ENCODE peak calls at places on chromosomes 1 and 21, in eight cellular contexts. A is PC-3; G is activated T-cell treated with anti-CD3 and anti-CD28 coated beads, Interleukin-2, amount 50 U/mL, for 1 hour; B is lower leg skin; L is ecto neural progenitor cell; Z is cardiac muscle cell; O is fibroblast of the conjunctiva; E is KBM-7. R is an unnamed sample.

GRCh38 chr1:113804421-113805255 is 7.6 kb downstream of the RSBN1 start:
- DNase-seq in A (peak), G (no peak), B (no peak), L (no peak), Z (no peak), O (no peak), E (no peak), R (peak)

GRCh38 chr1:168317309-168317708 is 36.6 kb downstream of the TBX19 start:
- DNase-seq in A (peak), G (no peak), B (no peak), L (no peak), Z (no peak), O (no peak), E (no peak), R (peak)

GRCh38 chr1:115056395-115056798 is 26.8 kb downstream of the TSHB start:
- DNase-seq in A (no peak), G (no peak), B (no peak), L (peak), Z (peak), O (no peak), E (no peak), R (no peak)

GRCh38 chr21:30199989-30200388 is 15.9 kb downstream of the CLDN8 start:
- DNase-seq in A (no peak), G (no peak), B (no peak), L (no peak), Z (no peak), O (no peak), E (no peak), R (no peak)

GRCh38 chr1:205326812-205327466 is 5.4 kb upstream of the NUAK2 start:
- DNase-seq in A (no peak), G (no peak), B (no peak), L (no peak), Z (peak), O (no peak), E (no peak), R (peak)

GRCh38 chr1:7616076-7616833 is 154.8 kb upstream of the VAMP3 start:
- DNase-seq in A (peak), G (peak), B (no peak), L (peak), Z (peak), O (no peak), E (peak), R (peak)

GRCh38 chr1:165353731-165354671 is 2.5 kb downstream of the LMX1A start:
- DNase-seq in A (no peak), G (no peak), B (no peak), L (no peak), Z (peak), O (no peak), E (no peak), R (no peak)

GRCh38 chr1:22108343-22109135 is 34.4 kb downstream of the WNT4 start:
- DNase-seq in A (no peak), G (no peak), B (no peak), L (no peak), Z (no peak), O (no peak), E (no peak), R (no peak)

GRCh38 chr1:184986250-184986649 is 11.9 kb upstream of the NIBAN1 start:
- DNase-seq in A (peak), G (no peak), B (no peak), L (no peak), Z (peak), O (no peak), E (peak), R (peak)

GRCh38 chr1:184462170-184462569 is 75.3 kb downstream of the C1orf21 start:
- DNase-seq in A (no peak), G (no peak), B (no peak), L (no peak), Z (no peak), O (no peak), E (no peak), R (no peak)

GRCh38 chr1:203632941-203633340 is 6.3 kb downstream of the ATP2B4 start:
- DNase-seq in A (no peak), G (no peak), B (no peak), L (no peak), Z (no peak), O (no peak), E (no peak), R (no peak)

GRCh38 chr1:152050886-152051764 is 14.3 kb upstream of the S100A11 start:
- DNase-seq in A (peak), G (no peak), B (no peak), L (no peak), Z (no peak), O (no peak), E (no peak), R (peak)

GRCh38 chr1:85865183-85865582 is 156.9 kb upstream of the ZNHIT6 start:
- DNase-seq in A (no peak), G (no peak), B (no peak), L (no peak), Z (no peak), O (no peak), E (no peak), R (no peak)

GRCh38 chr1:53348491-53349368 is 20.9 kb upstream of the LRP8 start:
- DNase-seq in A (no peak), G (no peak), B (no peak), L (peak), Z (peak), O (no peak), E (no peak), R (no peak)

GRCh38 chr1:4509206-4509605 is 145.2 kb upstream of the AJAP1 start:
- DNase-seq in A (no peak), G (no peak), B (no peak), L (no peak), Z (no peak), O (no peak), E (no peak), R (no peak)

GRCh38 chr1:186974774-186975181 is 146.0 kb downstream of the PLA2G4A start:
- DNase-seq in A (peak), G (no peak), B (no peak), L (no peak), Z (no peak), O (peak), E (no peak), R (peak)

GRCh38 chr1:203124546-203125317 is 2.8 kb upstream of the ADORA1 start:
- DNase-seq in A (peak), G (no peak), B (no peak), L (peak), Z (no peak), O (no peak), E (no peak), R (peak)

GRCh38 chr1:219882116-219882515 is 46.2 kb downstream of the SLC30A10 start:
- DNase-seq in A (no peak), G (no peak), B (no peak), L (no peak), Z (no peak), O (no peak), E (no peak), R (no peak)

GRCh38 chr1:36871146-36871971 is 163.0 kb downstream of the GRIK3 start:
- DNase-seq in A (no peak), G (no peak), B (no peak), L (no peak), Z (no peak), O (no peak), E (no peak), R (peak)

GRCh38 chr1:223492044-223492443 is 98.8 kb downstream of the CCDC185 start:
- DNase-seq in A (no peak), G (no peak), B (no peak), L (no peak), Z (no peak), O (no peak), E (no peak), R (no peak)

GRCh38 chr1:24086466-24086865 is 25.5 kb downstream of the MYOM3 start:
- DNase-seq in A (no peak), G (no peak), B (no peak), L (no peak), Z (no peak), O (no peak), E (no peak), R (no peak)

GRCh38 chr1:64387382-64388066 is 82.4 kb upstream of the CACHD1 start:
- DNase-seq in A (peak), G (no peak), B (no peak), L (no peak), Z (no peak), O (no peak), E (no peak), R (no peak)

GRCh38 chr1:25219661-25220251 is 12.5 kb downstream of the SYF2 start:
- DNase-seq in A (no peak), G (no peak), B (no peak), L (no peak), Z (no peak), O (no peak), E (no peak), R (no peak)

GRCh38 chr21:46412521-46413364 is 45.9 kb upstream of the DIP2A start:
- DNase-seq in A (no peak), G (no peak), B (no peak), L (no peak), Z (no peak), O (no peak), E (no peak), R (no peak)

GRCh38 chr1:172697463-172698100 is 38.7 kb downstream of the FASLG start:
- DNase-seq in A (no peak), G (no peak), B (no peak), L (no peak), Z (no peak), O (no peak), E (peak), R (no peak)

GRCh38 chr1:27368872-27369703 is 2.3 kb upstream of the MAP3K6 start:
- DNase-seq in A (peak), G (no peak), B (no peak), L (no peak), Z (no peak), O (no peak), E (peak), R (peak)

GRCh38 chr1:206770531-206771352 is at the start of gene IL19:
- DNase-seq in A (peak), G (no peak), B (no peak), L (no peak), Z (no peak), O (no peak), E (peak), R (peak)

GRCh38 chr1:110455151-110455550 is 4.2 kb downstream of the PROK1 start:
- DNase-seq in A (no peak), G (no peak), B (no peak), L (no peak), Z (no peak), O (no peak), E (peak), R (no peak)